ENCODE peak calls at places on chromosomes 7 and 10, in six cellular contexts. E, T, A, O, H and M are unnamed samples.

GRCh38 chr10:12971001-12971788 is 30.3 kb downstream of the CCDC3 start:
- DNase-seq in E (no peak), T (no peak), A (no peak), O (no peak), H (no peak), M (no peak)

GRCh38 chr7:36278069-36278766 is 111.4 kb upstream of the ANLN start:
- DNase-seq in E (no peak), T (no peak), A (no peak), O (no peak), H (no peak), M (no peak)

GRCh38 chr10:96222441-96222840 is 48.9 kb downstream of the BLNK start:
- DNase-seq in E (no peak), T (no peak), A (no peak), O (no peak), H (no peak), M (no peak)

GRCh38 chr10:24811906-24812305 is 88.2 kb upstream of the ARHGAP21 start:
- DNase-seq in E (no peak), T (no peak), A (no peak), O (no peak), H (no peak), M (no peak)

GRCh38 chr7:18499407-18500197 is 4.1 kb downstream of the HDAC9 start:
- DNase-seq in E (no peak), T (no peak), A (no peak), O (peak), H (no peak), M (no peak)

GRCh38 chr10:129765664-129766550 is 198.2 kb downstream of the EBF3 start:
- DNase-seq in E (peak), T (no peak), A (no peak), O (no peak), H (no peak), M (no peak)

GRCh38 chr10:123377883-123378282 is 223.7 kb downstream of the BUB3 start:
- DNase-seq in E (no peak), T (no peak), A (no peak), O (no peak), H (no peak), M (no peak)

GRCh38 chr10:120423350-120424197 is 33.5 kb upstream of the PLPP4 start:
- DNase-seq in E (no peak), T (no peak), A (peak), O (peak), H (no peak), M (peak)

GRCh38 chr10:74418285-74418872 is 267.4 kb downstream of the ADK start:
- DNase-seq in E (no peak), T (no peak), A (peak), O (no peak), H (no peak), M (no peak)

GRCh38 chr10:124180947-124181549 is 87.7 kb upstream of the CHST15 start:
- DNase-seq in E (no peak), T (no peak), A (peak), O (no peak), H (no peak), M (no peak)

GRCh38 chr10:112383325-112383724 is 9.4 kb downstream of the ACSL5 start:
- DNase-seq in E (no peak), T (peak), A (no peak), O (peak), H (no peak), M (peak)

GRCh38 chr10:124743188-124744046 is 761 bp downstream of the FAM53B start:
- DNase-seq in E (peak), T (no peak), A (no peak), O (peak), H (no peak), M (peak)

GRCh38 chr10:133481086-133481643 is 27.4 kb downstream of the SCART1 start:
- DNase-seq in E (no peak), T (no peak), A (no peak), O (no peak), H (no peak), M (no peak)

GRCh38 chr7:114414151-114415053 is at the start of gene FOXP2:
- DNase-seq in E (no peak), T (no peak), A (no peak), O (peak), H (no peak), M (no peak)

GRCh38 chr7:28855538-28856217 is 102.5 kb downstream of the TRIL start:
- DNase-seq in E (no peak), T (peak), A (peak), O (peak), H (no peak), M (no peak)

GRCh38 chr10:120601999-120602398 is 145.0 kb downstream of the PLPP4 start:
- DNase-seq in E (no peak), T (no peak), A (no peak), O (no peak), H (no peak), M (no peak)

GRCh38 chr7:141500608-141501007 is 50.6 kb upstream of the AGK start:
- DNase-seq in E (no peak), T (no peak), A (no peak), O (no peak), H (no peak), M (no peak)

GRCh38 chr10:112732277-112732891 is 217.7 kb upstream of the TCF7L2 start:
- DNase-seq in E (no peak), T (no peak), A (no peak), O (peak), H (no peak), M (no peak)

GRCh38 chr7:41104621-41105020 is 598.3 kb downstream of the INHBA start:
- DNase-seq in E (no peak), T (no peak), A (no peak), O (peak), H (no peak), M (no peak)

GRCh38 chr10:21134645-21135395 is 237.7 kb upstream of the NEBL start:
- DNase-seq in E (no peak), T (no peak), A (peak), O (peak), H (no peak), M (no peak)

GRCh38 chr7:97771576-97771975 is 39.7 kb downstream of the TAC1 start:
- DNase-seq in E (peak), T (no peak), A (no peak), O (no peak), H (no peak), M (no peak)

GRCh38 chr10:116417821-116418220 is 9.8 kb upstream of the PNLIPRP3 start:
- DNase-seq in E (no peak), T (no peak), A (no peak), O (peak), H (no peak), M (no peak)

GRCh38 chr7:97499204-97499603 is 232.7 kb upstream of the TAC1 start:
- DNase-seq in E (no peak), T (no peak), A (peak), O (peak), H (no peak), M (peak)

GRCh38 chr10:61565819-61566560 is 96.7 kb upstream of the CABCOCO1 start:
- DNase-seq in E (no peak), T (no peak), A (no peak), O (no peak), H (no peak), M (no peak)

GRCh38 chr7:1864126-1864940 is 194.3 kb downstream of the ELFN1 start:
- DNase-seq in E (peak), T (no peak), A (no peak), O (no peak), H (no peak), M (no peak)

GRCh38 chr10:87842220-87842641 is 21.1 kb downstream of the KLLN start:
- DNase-seq in E (no peak), T (no peak), A (peak), O (peak), H (no peak), M (no peak)

GRCh38 chr7:36264123-36264916 is 111.3 kb downstream of the EEPD1 start:
- DNase-seq in E (no peak), T (no peak), A (no peak), O (peak), H (no peak), M (no peak)

GRCh38 chr7:945556-946255 is 8.8 kb downstream of the ADAP1 start:
- DNase-seq in E (peak), T (no peak), A (no peak), O (no peak), H (no peak), M (no peak)

GRCh38 chr7:93262535-93262934 is 30.4 kb downstream of the VPS50 start:
- DNase-seq in E (no peak), T (no peak), A (no peak), O (no peak), H (no peak), M (peak)